ENCODE peak calls at places on chromosomes 3 and 15, in eight cellular contexts. One of them, this sample, is unnamed.

GRCh38 chr3:57451150-57451846 is 92.8 kb downstream of the DNAH12 start:
- DNase-seq in pancreas: no peak
- DNase-seq in H1: no peak
- DNase-seq in MM.1S: no peak
- DNase-seq in cardiac muscle cell: no peak
- DNase-seq in A549: no peak
- DNase-seq in breast epithelium: no peak
- DNase-seq in endothelial cell of umbilical vein: no peak
- DNase-seq in this sample: no peak

GRCh38 chr3:37591130-37591865 is 270.4 kb upstream of the CTDSPL start:
- DNase-seq in pancreas: no peak
- DNase-seq in H1: no peak
- DNase-seq in MM.1S: no peak
- DNase-seq in cardiac muscle cell: no peak
- DNase-seq in A549: no peak
- DNase-seq in breast epithelium: no peak
- DNase-seq in endothelial cell of umbilical vein: no peak
- DNase-seq in this sample: no peak

GRCh38 chr3:15301761-15302160 is 30.6 kb downstream of the SH3BP5 start:
- DNase-seq in pancreas: no peak
- DNase-seq in H1: no peak
- DNase-seq in MM.1S: no peak
- DNase-seq in cardiac muscle cell: no peak
- DNase-seq in A549: no peak
- DNase-seq in breast epithelium: no peak
- DNase-seq in endothelial cell of umbilical vein: no peak
- DNase-seq in this sample: no peak

GRCh38 chr3:44339990-44340389 is 1.4 kb downstream of the TCAIM start:
- DNase-seq in pancreas: no peak
- DNase-seq in H1: no peak
- DNase-seq in MM.1S: no peak
- DNase-seq in cardiac muscle cell: no peak
- DNase-seq in A549: no peak
- DNase-seq in breast epithelium: no peak
- DNase-seq in endothelial cell of umbilical vein: no peak
- DNase-seq in this sample: no peak

GRCh38 chr3:37712918-37713819 is 148.5 kb upstream of the CTDSPL start:
- DNase-seq in pancreas: no peak
- DNase-seq in H1: no peak
- DNase-seq in MM.1S: no peak
- DNase-seq in cardiac muscle cell: peak
- DNase-seq in A549: no peak
- DNase-seq in breast epithelium: no peak
- DNase-seq in endothelial cell of umbilical vein: peak
- DNase-seq in this sample: no peak

GRCh38 chr3:148223266-148223665 is 474.4 kb upstream of the AGTR1 start:
- DNase-seq in pancreas: no peak
- DNase-seq in H1: no peak
- DNase-seq in MM.1S: no peak
- DNase-seq in cardiac muscle cell: no peak
- DNase-seq in A549: no peak
- DNase-seq in breast epithelium: no peak
- DNase-seq in endothelial cell of umbilical vein: no peak
- DNase-seq in this sample: no peak

GRCh38 chr15:77059761-77060345 is 11.1 kb downstream of the TSPAN3 start:
- DNase-seq in pancreas: no peak
- DNase-seq in H1: no peak
- DNase-seq in MM.1S: peak
- DNase-seq in cardiac muscle cell: no peak
- DNase-seq in A549: no peak
- DNase-seq in breast epithelium: no peak
- DNase-seq in endothelial cell of umbilical vein: peak
- DNase-seq in this sample: no peak

GRCh38 chr3:151468284-151468917 is 7.5 kb upstream of the IGSF10 start:
- DNase-seq in pancreas: peak
- DNase-seq in H1: peak
- DNase-seq in MM.1S: peak
- DNase-seq in cardiac muscle cell: peak
- DNase-seq in A549: peak
- DNase-seq in breast epithelium: no peak
- DNase-seq in endothelial cell of umbilical vein: peak
- DNase-seq in this sample: no peak

GRCh38 chr3:71689305-71689704 is 35.9 kb downstream of the EIF4E3 start:
- DNase-seq in pancreas: no peak
- DNase-seq in H1: no peak
- DNase-seq in MM.1S: no peak
- DNase-seq in cardiac muscle cell: no peak
- DNase-seq in A549: no peak
- DNase-seq in breast epithelium: no peak
- DNase-seq in endothelial cell of umbilical vein: no peak
- DNase-seq in this sample: no peak

GRCh38 chr3:138950006-138950644 is 3.1 kb downstream of the FOXL2NB start:
- DNase-seq in pancreas: no peak
- DNase-seq in H1: no peak
- DNase-seq in MM.1S: no peak
- DNase-seq in cardiac muscle cell: peak
- DNase-seq in A549: no peak
- DNase-seq in breast epithelium: no peak
- DNase-seq in endothelial cell of umbilical vein: no peak
- DNase-seq in this sample: no peak

GRCh38 chr3:90055721-90056120 is 948.3 kb downstream of the EPHA3 start:
- DNase-seq in pancreas: no peak
- DNase-seq in H1: no peak
- DNase-seq in MM.1S: no peak
- DNase-seq in cardiac muscle cell: no peak
- DNase-seq in A549: no peak
- DNase-seq in breast epithelium: no peak
- DNase-seq in endothelial cell of umbilical vein: no peak
- DNase-seq in this sample: no peak

GRCh38 chr15:37057831-37058230 is 42.5 kb downstream of the MEIS2 start:
- DNase-seq in pancreas: no peak
- DNase-seq in H1: no peak
- DNase-seq in MM.1S: no peak
- DNase-seq in cardiac muscle cell: no peak
- DNase-seq in A549: no peak
- DNase-seq in breast epithelium: no peak
- DNase-seq in endothelial cell of umbilical vein: no peak
- DNase-seq in this sample: no peak

GRCh38 chr15:37058316-37058985 is 41.9 kb downstream of the MEIS2 start:
- DNase-seq in pancreas: no peak
- DNase-seq in H1: no peak
- DNase-seq in MM.1S: no peak
- DNase-seq in cardiac muscle cell: peak
- DNase-seq in A549: no peak
- DNase-seq in breast epithelium: no peak
- DNase-seq in endothelial cell of umbilical vein: peak
- DNase-seq in this sample: no peak

GRCh38 chr15:37055481-37055880 is 44.9 kb downstream of the MEIS2 start:
- DNase-seq in pancreas: no peak
- DNase-seq in H1: no peak
- DNase-seq in MM.1S: no peak
- DNase-seq in cardiac muscle cell: no peak
- DNase-seq in A549: no peak
- DNase-seq in breast epithelium: no peak
- DNase-seq in endothelial cell of umbilical vein: no peak
- DNase-seq in this sample: no peak

GRCh38 chr15:37056168-37056893 is 44.0 kb downstream of the MEIS2 start:
- DNase-seq in pancreas: no peak
- DNase-seq in H1: no peak
- DNase-seq in MM.1S: no peak
- DNase-seq in cardiac muscle cell: no peak
- DNase-seq in A549: no peak
- DNase-seq in breast epithelium: no peak
- DNase-seq in endothelial cell of umbilical vein: peak
- DNase-seq in this sample: no peak

DNA sequence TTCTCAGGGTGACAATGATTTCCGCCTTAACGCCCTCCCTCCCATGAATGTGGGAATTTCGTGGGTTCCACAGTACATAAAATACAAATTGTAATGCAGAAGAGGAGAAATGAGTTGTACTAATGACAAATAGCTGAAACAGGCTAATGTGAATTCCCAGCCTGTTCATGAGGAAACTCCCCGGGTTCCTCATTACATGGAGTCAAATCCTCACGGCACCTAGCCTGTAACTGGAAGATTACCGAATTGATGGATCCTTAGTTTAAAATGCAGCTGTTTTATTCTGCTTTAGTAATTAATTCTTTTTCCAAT is 43.5 kb downstream of the MEIS2 start:
- DNase-seq in pancreas: no peak
- DNase-seq in H1: no peak
- DNase-seq in MM.1S: no peak
- DNase-seq in cardiac muscle cell: no peak
- DNase-seq in A549: no peak
- DNase-seq in breast epithelium: no peak
- DNase-seq in endothelial cell of umbilical vein: peak
- DNase-seq in this sample: no peak
- H3K27ac ChIP-seq in pancreas: no peak
- H3K27ac ChIP-seq in H1: no peak
- H3K27ac ChIP-seq in MM.1S: no peak
- H3K27ac ChIP-seq in cardiac muscle cell: peak
- H3K27ac ChIP-seq in A549: no peak
- H3K27ac ChIP-seq in breast epithelium: peak
- H3K27ac ChIP-seq in endothelial cell of umbilical vein: no peak
- H3K27ac ChIP-seq in this sample: peak

GRCh38 chr15:90212221-90213079 is 11.3 kb downstream of the SEMA4B start:
- DNase-seq in pancreas: peak
- DNase-seq in H1: no peak
- DNase-seq in MM.1S: no peak
- DNase-seq in cardiac muscle cell: no peak
- DNase-seq in A549: no peak
- DNase-seq in breast epithelium: peak
- DNase-seq in endothelial cell of umbilical vein: no peak
- DNase-seq in this sample: no peak

GRCh38 chr15:90213818-90214204 is 12.7 kb downstream of the SEMA4B start:
- DNase-seq in pancreas: peak
- DNase-seq in H1: no peak
- DNase-seq in MM.1S: no peak
- DNase-seq in cardiac muscle cell: peak
- DNase-seq in A549: no peak
- DNase-seq in breast epithelium: no peak
- DNase-seq in endothelial cell of umbilical vein: no peak
- DNase-seq in this sample: no peak

GRCh38 chr15:90214553-90215205 is 13.5 kb downstream of the SEMA4B start:
- DNase-seq in pancreas: no peak
- DNase-seq in H1: no peak
- DNase-seq in MM.1S: no peak
- DNase-seq in cardiac muscle cell: no peak
- DNase-seq in A549: peak
- DNase-seq in breast epithelium: no peak
- DNase-seq in endothelial cell of umbilical vein: no peak
- DNase-seq in this sample: no peak

GRCh38 chr15:90211440-90212168 is 10.5 kb downstream of the SEMA4B start:
- DNase-seq in pancreas: peak
- DNase-seq in H1: no peak
- DNase-seq in MM.1S: no peak
- DNase-seq in cardiac muscle cell: no peak
- DNase-seq in A549: peak
- DNase-seq in breast epithelium: no peak
- DNase-seq in endothelial cell of umbilical vein: peak
- DNase-seq in this sample: no peak

DNA sequence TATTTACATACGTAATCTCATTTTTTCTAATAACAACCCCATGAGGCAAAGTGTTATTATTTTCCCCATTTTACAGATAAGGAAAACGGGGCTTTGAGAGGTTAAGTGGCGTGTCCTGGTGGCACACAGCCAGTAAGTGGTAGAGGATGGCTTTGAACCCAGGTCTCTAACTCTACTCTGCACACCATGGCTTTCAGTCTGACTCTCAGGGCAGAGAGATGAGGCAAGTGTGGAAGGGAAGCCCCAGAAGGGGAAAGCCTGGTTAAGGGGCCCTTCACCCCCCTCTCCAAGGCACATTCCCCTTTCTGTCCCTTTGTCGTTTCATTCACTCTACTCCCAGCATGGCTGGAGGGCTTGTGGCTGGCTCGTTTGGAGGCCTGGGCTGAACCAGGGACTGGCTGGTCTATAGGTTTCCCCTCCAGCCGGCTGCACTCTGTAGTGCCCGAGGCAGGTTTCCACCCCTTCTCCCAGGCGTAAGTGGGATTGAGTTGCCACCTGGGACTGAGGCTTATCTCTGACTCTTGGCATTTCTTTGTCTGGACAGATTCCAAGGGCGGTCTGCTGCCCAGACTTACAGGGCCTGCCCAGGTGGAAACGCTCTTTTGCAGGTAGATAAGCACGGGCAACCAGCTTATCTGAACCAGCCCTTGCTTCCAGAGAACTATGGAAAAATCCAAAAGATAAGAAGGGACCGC is 12.1 kb downstream of the SEMA4B start:
- DNase-seq in pancreas: peak
- DNase-seq in H1: no peak
- DNase-seq in MM.1S: no peak
- DNase-seq in cardiac muscle cell: peak
- DNase-seq in A549: no peak
- DNase-seq in breast epithelium: no peak
- DNase-seq in endothelial cell of umbilical vein: no peak
- DNase-seq in this sample: no peak
- H3K27ac ChIP-seq in pancreas: peak
- H3K27ac ChIP-seq in H1: no peak
- H3K27ac ChIP-seq in MM.1S: no peak
- H3K27ac ChIP-seq in cardiac muscle cell: peak
- H3K27ac ChIP-seq in A549: peak
- H3K27ac ChIP-seq in breast epithelium: peak
- H3K27ac ChIP-seq in endothelial cell of umbilical vein: no peak
- H3K27ac ChIP-seq in this sample: no peak

DNA sequence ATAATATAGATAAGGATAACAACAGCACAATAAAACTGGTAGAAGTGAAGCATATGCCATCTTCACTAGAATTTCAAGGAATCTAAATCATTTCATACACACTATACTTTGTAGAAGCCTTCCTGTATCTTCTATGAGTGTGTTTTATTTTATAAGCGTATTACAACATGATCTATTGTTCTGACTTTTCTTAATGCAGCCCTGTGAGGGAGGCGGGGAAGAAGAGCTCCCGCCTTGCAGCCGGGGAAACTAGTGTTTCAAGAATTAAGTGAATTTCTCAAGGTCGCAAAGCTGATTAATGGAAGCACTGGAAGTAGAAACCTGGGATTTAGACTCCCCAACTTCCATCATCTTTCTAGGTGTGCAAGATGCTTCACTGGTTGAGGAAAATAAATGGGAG is 33.0 kb downstream of the VGLL4 start:
- DNase-seq in pancreas: no peak
- DNase-seq in H1: no peak
- DNase-seq in MM.1S: no peak
- DNase-seq in cardiac muscle cell: no peak
- DNase-seq in A549: no peak
- DNase-seq in breast epithelium: no peak
- DNase-seq in endothelial cell of umbilical vein: no peak
- DNase-seq in this sample: no peak
- H3K27ac ChIP-seq in pancreas: no peak
- H3K27ac ChIP-seq in H1: no peak
- H3K27ac ChIP-seq in MM.1S: no peak
- H3K27ac ChIP-seq in cardiac muscle cell: peak
- H3K27ac ChIP-seq in A549: no peak
- H3K27ac ChIP-seq in breast epithelium: peak
- H3K27ac ChIP-seq in endothelial cell of umbilical vein: no peak
- H3K27ac ChIP-seq in this sample: no peak

DNA sequence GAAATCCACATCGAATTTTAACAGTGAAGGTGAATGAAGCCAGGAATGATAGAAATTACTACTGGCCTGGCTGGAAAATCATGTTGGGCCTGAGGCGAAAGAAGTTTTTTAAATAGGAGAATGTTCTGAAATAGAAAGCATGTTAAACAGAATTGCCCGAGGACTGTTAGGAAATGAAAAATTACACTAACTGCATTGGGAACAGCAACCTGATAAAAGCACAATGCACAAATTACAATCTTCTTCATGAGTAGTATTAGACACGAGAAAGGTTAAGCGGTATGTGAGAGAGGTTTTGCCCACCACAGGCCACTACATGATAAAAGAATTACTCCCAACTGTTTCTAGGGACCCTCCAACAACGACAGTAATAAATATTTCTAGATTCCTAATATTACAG is 18.9 kb downstream of the GBE1 start:
- DNase-seq in pancreas: no peak
- DNase-seq in H1: no peak
- DNase-seq in MM.1S: no peak
- DNase-seq in cardiac muscle cell: no peak
- DNase-seq in A549: no peak
- DNase-seq in breast epithelium: no peak
- DNase-seq in endothelial cell of umbilical vein: no peak
- DNase-seq in this sample: no peak
- H3K27ac ChIP-seq in pancreas: no peak
- H3K27ac ChIP-seq in H1: no peak
- H3K27ac ChIP-seq in MM.1S: no peak
- H3K27ac ChIP-seq in cardiac muscle cell: peak
- H3K27ac ChIP-seq in A549: peak
- H3K27ac ChIP-seq in breast epithelium: peak
- H3K27ac ChIP-seq in endothelial cell of umbilical vein: peak
- H3K27ac ChIP-seq in this sample: no peak